ENCODE peak calls at places on chromosome 11, in ten cellular contexts. C is mammary epithelial cell, T is HCT116, M is brain microvascular endothelial cell, L is choroid plexus epithelial cell, B is foreskin fibroblast, O is AG04449, V is AG10803, P is astrocyte of the spinal cord, S is GM23338. I is an unnamed sample.

GRCh38 chr11:34468209-34468841 is 29.6 kb downstream of the CAT start:
- DNase-seq in C (peak), T (peak), M (peak), L (peak), B (peak), O (no peak), V (peak), P (peak), S (peak), I (no peak)

GRCh38 chr11:29773656-29774264 is 243.1 kb downstream of the KCNA4 start:
- DNase-seq in C (peak), T (no peak), M (no peak), L (no peak), B (no peak), O (no peak), V (no peak), P (peak), S (no peak), I (peak)

GRCh38 chr11:71114124-71114851 is 138.1 kb downstream of the SHANK2 start:
- DNase-seq in C (no peak), T (no peak), M (no peak), L (no peak), B (no peak), O (no peak), V (no peak), P (no peak), S (no peak), I (no peak)

GRCh38 chr11:6843670-6844069 is 1.8 kb upstream of the OR10A5 start:
- DNase-seq in C (no peak), T (no peak), M (no peak), L (no peak), B (no peak), O (no peak), V (no peak), P (no peak), S (peak), I (no peak)

GRCh38 chr11:11976476-11977187 is 31.8 kb downstream of the DKK3 start:
- DNase-seq in C (no peak), T (no peak), M (no peak), L (no peak), B (no peak), O (no peak), V (no peak), P (peak), S (no peak), I (no peak)

GRCh38 chr11:89736566-89736965 is 26.5 kb downstream of the TRIM77 start:
- DNase-seq in C (peak), T (no peak), M (no peak), L (no peak), B (no peak), O (no peak), V (no peak), P (peak), S (no peak), I (no peak)

GRCh38 chr11:35583126-35583525 is 35.1 kb upstream of the FJX1 start:
- DNase-seq in C (no peak), T (no peak), M (peak), L (peak), B (peak), O (peak), V (peak), P (peak), S (no peak), I (no peak)

GRCh38 chr11:27705873-27706820 is 5.9 kb upstream of the BDNF start:
- DNase-seq in C (no peak), T (no peak), M (no peak), L (peak), B (no peak), O (no peak), V (peak), P (no peak), S (peak), I (no peak)

GRCh38 chr11:44823920-44824704 is 97.3 kb downstream of the TSPAN18 start:
- DNase-seq in C (no peak), T (no peak), M (no peak), L (no peak), B (no peak), O (no peak), V (no peak), P (no peak), S (peak), I (no peak)

GRCh38 chr11:128741511-128741910 is 47.6 kb downstream of the FLI1 start:
- DNase-seq in C (no peak), T (no peak), M (no peak), L (no peak), B (no peak), O (no peak), V (no peak), P (no peak), S (no peak), I (no peak)

GRCh38 chr11:2526808-2527381 is 82.1 kb downstream of the KCNQ1 start:
- DNase-seq in C (no peak), T (no peak), M (no peak), L (peak), B (no peak), O (no peak), V (no peak), P (no peak), S (peak), I (no peak)

GRCh38 chr11:86608251-86608799 is 64.1 kb downstream of the ME3 start:
- DNase-seq in C (peak), T (peak), M (peak), L (peak), B (peak), O (no peak), V (peak), P (peak), S (peak), I (peak)

GRCh38 chr11:86481399-86481798 is 106.7 kb downstream of the CCDC81 start:
- DNase-seq in C (no peak), T (no peak), M (no peak), L (peak), B (no peak), O (no peak), V (no peak), P (no peak), S (no peak), I (no peak)

GRCh38 chr11:12102588-12103410 is 7.6 kb upstream of the MICAL2 start:
- DNase-seq in C (no peak), T (no peak), M (no peak), L (peak), B (no peak), O (no peak), V (no peak), P (no peak), S (peak), I (no peak)

GRCh38 chr11:101745756-101746155 is 161.9 kb upstream of the TRPC6 start:
- DNase-seq in C (no peak), T (no peak), M (no peak), L (peak), B (no peak), O (no peak), V (no peak), P (no peak), S (no peak), I (no peak)

GRCh38 chr11:123561046-123561781 is 93.2 kb downstream of the SCN3B start:
- DNase-seq in C (no peak), T (no peak), M (peak), L (peak), B (no peak), O (no peak), V (peak), P (peak), S (peak), I (no peak)

GRCh38 chr11:86108890-86109638 is 40.2 kb upstream of the PICALM start:
- DNase-seq in C (no peak), T (no peak), M (no peak), L (no peak), B (no peak), O (no peak), V (no peak), P (no peak), S (no peak), I (no peak)

GRCh38 chr11:125063429-125064043 is 431 bp downstream of the SLC37A2 start:
- DNase-seq in C (no peak), T (no peak), M (no peak), L (no peak), B (no peak), O (no peak), V (no peak), P (no peak), S (peak), I (no peak)

GRCh38 chr11:125061237-125061636 is 1.9 kb upstream of the SLC37A2 start:
- DNase-seq in C (no peak), T (no peak), M (no peak), L (no peak), B (no peak), O (no peak), V (no peak), P (no peak), S (no peak), I (no peak)

GRCh38 chr11:125062931-125063428 is at the start of gene SLC37A2:
- DNase-seq in C (peak), T (no peak), M (peak), L (peak), B (peak), O (no peak), V (peak), P (peak), S (peak), I (peak)

GRCh38 chr11:125062196-125062930 is 742 bp upstream of the SLC37A2 start:
- DNase-seq in C (no peak), T (no peak), M (no peak), L (no peak), B (no peak), O (no peak), V (no peak), P (no peak), S (no peak), I (no peak)

DNA sequence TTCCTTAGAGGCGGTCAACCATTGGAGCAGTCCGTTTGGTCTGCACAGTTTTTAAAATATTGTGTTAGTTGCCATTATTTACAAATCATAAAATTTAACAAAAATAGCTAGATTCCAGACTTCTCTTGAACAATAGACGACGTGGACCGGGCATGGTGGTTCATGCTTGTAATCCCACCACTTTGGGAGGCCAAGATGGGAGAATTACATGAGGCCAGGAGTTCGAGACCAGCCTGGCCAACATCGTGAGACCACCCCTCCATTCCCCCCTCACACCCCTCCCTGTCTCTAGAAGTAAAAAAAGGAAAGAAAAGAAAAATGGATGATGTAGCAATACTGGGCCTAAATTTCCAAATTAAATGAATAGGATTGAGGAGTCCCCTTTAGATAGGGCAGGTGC is 965 bp downstream of the SLC37A2 start:
- DNase-seq in C (no peak), T (no peak), M (no peak), L (no peak), B (no peak), O (no peak), V (no peak), P (no peak), S (no peak), I (no peak)
- H3K4me3 ChIP-seq in C (peak), T (no peak), M (peak), L (peak), B (peak), O (peak), V (peak), P (peak), S (peak), I (peak)

GRCh38 chr11:18394928-18395734 is 768 bp downstream of the LDHA start:
- DNase-seq in C (peak), T (no peak), M (peak), L (peak), B (no peak), O (no peak), V (no peak), P (no peak), S (peak), I (no peak)

GRCh38 chr11:18392434-18393321 is 1.7 kb upstream of the LDHA start:
- DNase-seq in C (peak), T (no peak), M (no peak), L (no peak), B (no peak), O (no peak), V (peak), P (no peak), S (peak), I (no peak)

GRCh38 chr11:18394300-18394927 is at the start of gene LDHA:
- DNase-seq in C (peak), T (peak), M (peak), L (peak), B (peak), O (peak), V (peak), P (peak), S (peak), I (peak)

GRCh38 chr11:18395735-18396504 is 1.6 kb downstream of the LDHA start:
- DNase-seq in C (peak), T (peak), M (peak), L (peak), B (peak), O (peak), V (peak), P (peak), S (peak), I (peak)

DNA sequence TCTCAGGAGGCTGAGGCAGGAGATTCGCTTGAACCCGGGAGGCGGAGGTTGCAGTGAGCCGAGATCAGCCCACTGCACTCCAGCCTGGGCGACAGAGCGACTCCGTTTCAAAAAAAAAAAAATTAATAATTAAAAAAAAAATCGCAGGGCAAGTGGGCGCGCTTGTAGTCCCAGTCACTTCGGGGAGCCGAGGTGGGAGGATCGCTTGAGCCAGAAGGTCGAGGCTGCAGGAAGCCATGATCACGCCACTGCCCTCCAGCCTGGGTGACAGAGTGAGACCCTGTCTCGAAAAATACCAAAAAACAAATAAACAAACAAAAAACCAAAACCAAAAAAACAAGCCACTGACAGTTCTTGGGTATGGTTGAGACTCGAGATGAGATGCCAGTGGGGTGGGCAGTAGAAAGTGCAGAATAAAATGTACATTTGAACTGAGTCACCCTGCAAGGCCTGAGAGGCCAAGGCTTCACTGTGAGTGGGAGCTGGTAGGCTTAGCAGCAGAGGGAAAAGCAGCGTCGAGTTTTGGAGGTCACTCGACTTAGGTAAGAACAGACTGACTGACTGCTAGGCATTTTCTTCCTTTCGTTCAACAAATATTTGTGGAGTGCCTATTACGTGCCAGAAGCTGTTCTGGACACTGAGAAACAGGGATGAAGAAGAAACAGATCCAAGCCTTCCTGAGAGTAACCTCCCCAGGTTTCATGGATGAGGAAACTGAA is 623 bp upstream of the LDHA start:
- DNase-seq in C (no peak), T (no peak), M (no peak), L (no peak), B (no peak), O (no peak), V (no peak), P (no peak), S (no peak), I (no peak)
- H3K4me3 ChIP-seq in C (peak), T (peak), M (peak), L (peak), B (peak), O (peak), V (peak), P (peak), S (peak), I (peak)

DNA sequence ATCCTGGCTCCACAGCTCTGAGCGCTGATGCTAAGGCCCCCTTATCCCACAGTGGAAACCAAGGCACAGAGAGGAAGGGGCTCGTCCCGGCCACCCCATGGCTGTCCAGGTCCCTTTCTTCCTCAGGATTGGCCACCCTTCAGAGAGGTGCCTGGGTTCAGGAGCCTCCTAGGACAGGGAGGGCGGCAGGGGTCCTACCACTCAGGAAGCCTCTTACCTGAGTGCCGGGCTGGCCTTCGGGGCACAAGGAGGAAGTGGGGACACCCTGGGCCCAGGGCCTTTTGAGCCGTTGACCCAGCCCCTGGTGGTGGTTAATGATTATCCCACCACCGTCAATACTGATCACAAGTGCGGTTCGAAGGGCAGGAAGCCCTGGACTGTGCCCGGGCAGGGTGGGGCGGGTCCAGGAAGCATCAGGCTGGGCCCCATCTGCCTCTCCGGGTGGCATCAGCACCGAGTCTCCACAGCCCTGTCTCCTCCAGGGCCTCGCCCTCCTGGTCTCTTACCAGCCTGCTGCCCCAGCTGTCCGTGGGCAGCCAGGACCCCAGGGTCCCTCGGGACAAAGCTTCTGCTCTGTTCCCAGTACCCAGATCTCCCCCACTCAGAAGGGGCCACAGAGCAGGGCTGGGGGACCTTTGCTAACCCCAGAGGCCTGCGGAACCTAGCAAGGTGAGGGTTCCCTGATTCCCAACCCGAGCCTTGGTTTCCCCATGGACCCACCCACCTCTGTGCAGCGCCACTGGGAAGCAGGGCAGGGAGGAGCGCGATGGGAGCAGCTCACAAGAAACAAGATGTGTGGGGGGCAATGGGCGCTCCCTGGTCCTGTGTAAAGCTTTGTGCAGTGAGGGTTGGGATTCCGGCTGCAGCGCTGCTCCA is 15.0 kb upstream of the EHD1 start:
- DNase-seq in C (no peak), T (no peak), M (no peak), L (no peak), B (no peak), O (no peak), V (no peak), P (no peak), S (no peak), I (no peak)
- H3K4me3 ChIP-seq in C (no peak), T (no peak), M (no peak), L (no peak), B (no peak), O (no peak), V (no peak), P (no peak), S (no peak), I (no peak)

GRCh38 chr11:75768112-75768908 is at the start of gene DGAT2:
- DNase-seq in C (peak), T (peak), M (peak), L (peak), B (peak), O (no peak), V (peak), P (peak), S (peak), I (no peak)
- H3K4me3 ChIP-seq in C (peak), T (peak), M (peak), L (peak), B (peak), O (peak), V (peak), P (peak), S (peak), I (peak)

GRCh38 chr11:67627394-67627787 is 2.3 kb downstream of the NUDT8 start:
- DNase-seq in C (no peak), T (no peak), M (no peak), L (no peak), B (no peak), O (no peak), V (no peak), P (no peak), S (no peak), I (no peak)

GRCh38 chr11:67629386-67630229 is at the start of gene NUDT8:
- DNase-seq in C (peak), T (peak), M (peak), L (peak), B (peak), O (no peak), V (peak), P (peak), S (peak), I (peak)

GRCh38 chr11:67627788-67628624 is 1.7 kb downstream of the NUDT8 start:
- DNase-seq in C (no peak), T (no peak), M (no peak), L (no peak), B (no peak), O (no peak), V (no peak), P (no peak), S (no peak), I (no peak)

GRCh38 chr11:67630230-67630942 is 649 bp upstream of the NUDT8 start:
- DNase-seq in C (peak), T (peak), M (peak), L (peak), B (peak), O (peak), V (peak), P (peak), S (peak), I (peak)

DNA sequence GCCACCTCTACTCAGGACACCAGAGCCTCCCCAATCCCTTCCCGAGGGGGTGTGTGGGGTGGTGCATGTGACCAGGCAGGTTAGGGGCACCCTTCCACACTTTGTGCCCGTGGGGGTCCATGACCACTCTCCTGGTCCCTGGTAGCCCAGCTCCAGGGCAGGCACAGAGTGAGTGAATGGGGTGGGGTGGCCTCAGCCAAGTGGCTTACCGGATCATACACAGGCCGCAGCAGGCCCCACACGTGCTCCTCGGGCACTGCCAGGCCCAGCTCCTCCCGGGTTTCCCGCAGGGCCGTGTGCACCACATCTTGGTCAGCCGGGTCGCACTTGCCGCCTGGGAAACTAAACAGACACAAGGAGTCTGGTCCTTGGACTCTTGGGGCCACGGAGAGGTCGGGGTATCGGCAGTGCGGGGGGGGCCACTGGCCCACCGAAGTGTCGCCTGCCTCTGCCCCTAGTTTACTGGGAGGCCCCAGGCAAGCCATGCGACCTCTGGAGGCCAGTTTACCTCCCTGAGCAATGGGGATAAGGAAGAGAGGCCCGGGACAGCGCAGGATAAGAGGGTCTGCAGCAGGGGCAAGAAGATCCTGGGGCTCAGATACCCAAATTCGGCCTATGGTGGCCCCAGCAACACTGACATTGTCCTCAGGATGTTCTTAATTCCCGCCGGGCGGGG is 889 bp downstream of the NUDT8 start:
- DNase-seq in C (no peak), T (no peak), M (no peak), L (no peak), B (no peak), O (no peak), V (no peak), P (no peak), S (no peak), I (no peak)
- H3K4me3 ChIP-seq in C (no peak), T (peak), M (peak), L (no peak), B (peak), O (no peak), V (no peak), P (no peak), S (peak), I (peak)

DNA sequence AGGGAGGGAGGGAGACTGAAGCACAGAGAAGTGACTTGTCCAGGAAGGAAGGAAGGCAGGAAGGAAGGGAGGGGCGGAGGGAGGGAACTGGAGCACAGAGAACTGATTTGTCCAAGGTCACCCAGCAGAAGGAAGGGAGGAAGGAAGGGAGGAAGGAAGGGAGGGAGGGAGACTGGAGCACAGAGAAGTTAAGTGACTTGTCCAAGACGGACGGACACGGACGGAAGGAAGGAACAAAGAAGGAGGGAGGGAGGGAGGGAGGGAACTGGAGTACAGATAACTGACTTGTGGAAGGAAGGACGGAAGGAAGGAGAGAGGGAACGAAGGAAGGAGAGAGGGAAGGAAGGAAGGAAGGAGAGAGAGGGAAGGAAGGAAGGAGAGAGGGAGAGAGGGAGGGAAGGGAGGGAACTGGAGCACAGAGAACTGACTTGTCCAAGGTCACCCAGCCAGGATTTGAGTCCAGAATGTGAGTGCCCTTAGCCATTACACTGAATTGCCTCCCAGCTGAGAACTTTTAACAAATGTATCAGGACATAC is 1.5 kb downstream of the SLC35F2 start:
- DNase-seq in C (no peak), T (peak), M (no peak), L (no peak), B (no peak), O (no peak), V (no peak), P (no peak), S (no peak), I (no peak)
- H3K4me3 ChIP-seq in C (peak), T (peak), M (peak), L (no peak), B (no peak), O (no peak), V (no peak), P (peak), S (peak), I (peak)

I was measured in astrocyte of the cerebellum.